ENCODE peak calls at places on chromosomes 2 and 18, in eight cellular contexts. C is tibial artery, V is tibial nerve, F is endothelial cell, M is OCI-LY7, X is heart left ventricle, W is choroid plexus epithelial cell, D is AG04449. L is an unnamed sample.

GRCh38 chr18:53991805-53992204 is 232.7 kb downstream of the MBD2 start:
- DNase-seq in X (no peak), F (no peak), W (peak; percentile 73), D (no peak), M (no peak), V (no peak), C (no peak), L (peak; percentile 12)

GRCh38 chr2:176018708-176019107 is 16.6 kb upstream of the LNPK start:
- DNase-seq in C (no peak), X (no peak), W (no peak), M (no peak), D (no peak), V (no peak), F (no peak), L (no peak)

GRCh38 chr18:55452123-55452611 is 135.8 kb downstream of the TCF4 start:
- DNase-seq in V (peak; percentile 10), W (no peak), F (no peak), C (no peak), D (no peak), M (no peak), X (no peak), L (no peak)

GRCh38 chr2:177758591-177759371 is 313.8 kb downstream of the PDE11A start:
- DNase-seq in D (no peak), C (no peak), M (no peak), X (no peak), F (peak; percentile 55), V (peak; percentile 28), W (peak; percentile 77), L (no peak)

GRCh38 chr2:103123516-103123915 is 361.7 kb downstream of the TMEM182 start:
- DNase-seq in W (no peak), M (no peak), C (no peak), D (no peak), V (no peak), X (no peak), F (no peak), L (no peak)

GRCh38 chr2:5253263-5253662 is 438.9 kb upstream of the SOX11 start:
- DNase-seq in C (no peak), D (no peak), M (no peak), X (no peak), V (no peak), W (no peak), F (no peak), L (no peak)

GRCh38 chr2:219707496-219708285 is 80.3 kb downstream of the SLC4A3 start:
- DNase-seq in V (no peak), W (no peak), M (no peak), F (no peak), D (no peak), C (no peak), X (no peak), L (no peak)

GRCh38 chr2:163771596-163771995 is 35.8 kb upstream of the FIGN start:
- DNase-seq in X (no peak), M (no peak), W (no peak), V (no peak), F (no peak), C (no peak), D (no peak), L (no peak)

GRCh38 chr18:3623769-3624545 is 174.0 kb downstream of the TGIF1 start:
- DNase-seq in F (peak; percentile 57), X (peak; percentile 82), D (peak; percentile 95), V (peak; percentile 50), C (peak; percentile 88), W (peak; percentile 97), M (no peak), L (peak; percentile 90)

GRCh38 chr2:142130111-142131015 is 453 bp downstream of the LRP1B start:
- DNase-seq in W (peak; percentile 82), M (no peak), F (peak; percentile 56), C (peak; percentile 66), V (peak; percentile 36), X (peak; percentile 36), D (no peak), L (peak; percentile 10)

GRCh38 chr18:11689031-11689971 is at the start of gene GNAL:
- DNase-seq in W (peak; percentile 92), M (peak; percentile 41), V (peak; percentile 69), D (peak; percentile 34), F (peak; percentile 78), X (peak; percentile 81), C (peak; percentile 88), L (peak; percentile 65)
- TF ChIP-seq CTCF in W (no peak), M (no peak), V (no peak), D (no peak), F (no peak), X (no peak), C (no peak), L (no peak)

DNA sequence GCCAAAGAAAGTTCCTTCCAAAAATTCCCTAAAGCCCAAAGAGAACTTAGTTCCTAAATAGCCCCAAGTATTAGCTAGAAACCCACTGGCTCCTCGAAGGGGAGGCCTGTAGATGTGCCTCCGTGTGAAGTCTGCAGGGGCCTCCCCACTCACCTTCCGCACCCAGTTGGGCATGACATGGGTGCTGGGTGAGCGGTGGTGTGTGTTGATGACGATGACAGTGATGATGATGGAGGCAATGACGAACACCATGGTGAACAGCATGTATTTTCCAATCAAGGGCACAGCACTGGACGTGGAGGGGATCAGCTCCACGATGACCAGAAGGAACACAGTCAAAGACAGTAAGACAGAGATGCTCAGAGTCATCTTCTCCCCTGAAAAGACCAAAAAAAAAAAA is 14.5 kb downstream of the CHRNA1 start:
- DNase-seq in F (no peak), C (no peak), M (no peak), W (no peak), X (no peak), V (no peak), D (no peak), L (no peak)
- TF ChIP-seq CTCF in F (no peak), C (no peak), M (no peak), W (no peak), X (no peak), V (no peak), D (no peak), L (no peak)

DNA sequence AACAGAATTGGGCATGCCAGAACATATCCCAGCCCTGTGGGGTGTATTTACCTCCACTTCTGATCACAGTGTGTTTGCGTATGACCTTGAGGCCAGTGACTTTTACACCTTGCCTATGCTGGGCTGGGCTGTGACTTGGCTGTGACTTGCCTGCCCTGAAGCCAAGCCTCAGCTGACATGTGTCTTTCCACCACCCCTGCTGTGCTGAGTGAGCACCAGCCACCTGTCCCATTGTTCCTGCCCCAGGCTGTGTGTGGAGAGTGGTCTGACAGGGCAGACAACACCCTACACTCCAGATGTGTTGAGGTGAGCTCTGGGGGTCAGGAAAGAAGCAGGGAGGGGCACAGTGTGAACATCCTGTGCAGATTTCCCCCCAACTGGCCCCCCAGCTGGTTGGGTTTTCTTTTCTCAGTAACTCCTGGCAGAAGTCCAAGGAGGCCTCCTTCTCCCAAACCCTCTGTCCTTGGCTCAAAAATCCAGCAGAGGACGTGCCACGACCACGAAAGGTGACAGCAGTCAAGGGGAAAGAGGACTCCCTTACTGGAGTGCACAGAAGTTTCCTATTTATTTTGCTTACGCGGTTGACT is 5.1 kb upstream of the STEAP3 start:
- DNase-seq in W (peak; percentile 89), V (peak; percentile 34), M (peak; percentile 5), C (no peak), X (peak; percentile 54), D (no peak), F (no peak), L (peak; percentile 34)
- TF ChIP-seq CTCF in W (peak; percentile 85), V (peak; percentile 37), M (peak; percentile 38), C (peak; percentile 21), X (peak; percentile 45), D (peak; percentile 73), F (no peak), L (peak; percentile 54)

GRCh38 chr2:78979380-78980238 is 45.9 kb upstream of the REG3G start:
- DNase-seq in V (peak; percentile 30), C (no peak), X (no peak), M (peak; percentile 82), W (peak; percentile 22), F (peak; percentile 81), D (no peak), L (no peak)
- TF ChIP-seq CTCF in V (no peak), C (no peak), X (peak; percentile 33), M (peak; percentile 97), W (peak; percentile 68), F (peak; percentile 80), D (no peak), L (no peak)

GRCh38 chr2:210035679-210036078 is 33.2 kb downstream of the RPE start:
- DNase-seq in X (no peak), V (no peak), C (no peak), F (no peak), W (no peak), M (no peak), D (no peak), L (no peak)
- TF ChIP-seq CTCF in X (no peak), V (no peak), C (no peak), F (no peak), W (no peak), M (no peak), D (no peak), L (no peak)

DNA sequence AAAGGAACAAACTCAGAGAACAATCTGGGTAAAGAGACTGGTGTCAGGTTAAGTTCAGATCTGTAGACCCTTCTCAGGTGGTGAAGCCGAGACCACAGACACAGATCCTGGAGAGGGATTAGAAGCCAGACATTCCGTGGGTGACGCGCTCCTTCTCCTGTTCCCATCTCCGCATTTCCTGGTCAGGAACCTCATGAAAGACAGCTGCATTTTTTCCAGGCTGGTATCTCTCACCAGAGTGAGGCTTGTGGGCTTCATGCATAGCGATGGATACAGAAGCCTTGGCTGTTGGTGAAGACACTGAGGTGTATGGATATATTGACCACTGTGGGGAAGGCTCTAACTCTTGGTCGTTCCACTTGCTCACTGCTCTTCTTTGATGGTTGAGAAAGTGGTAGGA is 152.6 kb downstream of the FAM210A start:
- DNase-seq in W (no peak), V (no peak), X (no peak), D (no peak), C (peak; percentile 52), M (no peak), F (no peak), L (no peak)
- TF ChIP-seq CTCF in W (no peak), V (no peak), X (no peak), D (no peak), C (no peak), M (no peak), F (no peak), L (no peak)